ENCODE peak calls at places on chromosomes 12 and 14, in six cellular contexts. C is RWPE2, W is endothelial cell, Y is aorta, P is AG08395, Z is foreskin fibroblast. B is an unnamed sample.

GRCh38 chr12:96522283-96522682 is 32.9 kb downstream of the CFAP54 start:
- DNase-seq in Y (no peak), P (no peak), C (no peak), W (no peak), Z (no peak), B (no peak)

GRCh38 chr12:123075591-123076171 is 75.2 kb downstream of the PITPNM2 start:
- DNase-seq in C (no peak), W (no peak), Y (no peak), P (peak; percentile 36), Z (no peak), B (no peak)

GRCh38 chr12:32921397-32921796 is 24.8 kb upstream of the PKP2 start:
- DNase-seq in P (no peak), Z (no peak), Y (no peak), W (no peak), C (no peak), B (no peak)

GRCh38 chr12:3795800-3796133 is 42.9 kb upstream of the CRACR2A start:
- DNase-seq in Z (no peak), C (no peak), W (no peak), Y (no peak), P (no peak), B (no peak)

GRCh38 chr12:118125743-118126118 is 10.2 kb upstream of the PEBP1 start:
- DNase-seq in W (no peak), Y (peak; percentile 2), C (no peak), P (no peak), Z (no peak), B (no peak)

GRCh38 chr12:49428652-49429549 is 61.6 kb downstream of the SPATS2 start:
- DNase-seq in Y (no peak), Z (peak; percentile 57), W (no peak), P (peak; percentile 54), C (no peak), B (no peak)

GRCh38 chr14:100278702-100279101 is 27.5 kb downstream of the SLC25A29 start:
- DNase-seq in W (no peak), Y (peak; percentile 32), C (no peak), Z (peak; percentile 49), P (peak; percentile 83), B (no peak)

GRCh38 chr14:26598672-26599131 is 869 bp upstream of the NOVA1 start:
- DNase-seq in W (no peak), Z (no peak), Y (no peak), C (no peak), P (no peak), B (no peak)

GRCh38 chr14:37903561-37904191 is 304.0 kb upstream of the SSTR1 start:
- DNase-seq in P (peak; percentile 34), C (no peak), Y (no peak), Z (peak; percentile 31), W (peak; percentile 16), B (peak; percentile 1)

GRCh38 chr14:78207414-78207813 is 37.2 kb downstream of the NRXN3 start:
- DNase-seq in Z (no peak), P (no peak), Y (no peak), C (no peak), W (no peak), B (no peak)

GRCh38 chr12:24960222-24960855 is 11.4 kb upstream of the BCAT1 start:
- DNase-seq in W (peak; percentile 61), Z (peak; percentile 42), C (no peak), Y (no peak), P (peak; percentile 54), B (peak; percentile 40)

GRCh38 chr12:98901189-98901588 is 256.1 kb downstream of the APAF1 start:
- DNase-seq in C (no peak), Y (no peak), W (peak; percentile 22), P (peak; percentile 9), Z (no peak), B (no peak)

GRCh38 chr12:100142851-100143559 is at the start of gene BLTP3B:
- DNase-seq in Z (peak; percentile 74), P (peak; percentile 92), Y (peak; percentile 98), C (peak; percentile 70), W (peak; percentile 92), B (peak; percentile 82)

GRCh38 chr14:99779751-99780150 is 13.5 kb upstream of the EML1 start:
- DNase-seq in C (no peak), Y (no peak), P (no peak), W (no peak), Z (peak; percentile 69), B (no peak)

GRCh38 chr12:32896438-32897275 is at the start of gene PKP2:
- DNase-seq in W (peak; percentile 71), Y (no peak), Z (no peak), P (no peak), C (peak; percentile 98), B (no peak)

GRCh38 chr12:56931474-56931978 is 2.7 kb downstream of the SDR9C7 start:
- DNase-seq in P (peak; percentile 11), Y (no peak), C (no peak), Z (peak; percentile 18), W (no peak), B (peak; percentile 69)

GRCh38 chr14:103386632-103387329 is 1.6 kb downstream of the MARK3 start:
- DNase-seq in W (no peak), Y (no peak), C (no peak), P (peak; percentile 13), Z (no peak), B (no peak)

GRCh38 chr12:123986374-123986920 is 13.4 kb downstream of the ZNF664 start:
- DNase-seq in Z (no peak), C (no peak), Y (no peak), W (no peak), P (no peak), B (no peak)